ENCODE peak calls at places on chromosomes 3 and 15, in four cellular contexts. W is upper lobe of right lung, R is cardiac muscle cell, E is prostate gland. Q is an unnamed sample. For H3K4me1, the result is how much of the 10 kb centered on the place peaks cover.

GRCh38 chr15:57334257-57334656 is 42.0 kb upstream of the CGNL1 start:
- DNase-seq in W (no peak), R (no peak), E (no peak), Q (peak)

GRCh38 chr15:57477736-57478522 is 101.6 kb downstream of the CGNL1 start:
- DNase-seq in W (no peak), R (no peak), E (no peak), Q (no peak)

GRCh38 chr3:161222662-161223061 is 1.6 kb downstream of the NMD3 start:
- DNase-seq in W (no peak), R (no peak), E (no peak), Q (peak)

GRCh38 chr15:82540984-82541431 is 751 bp upstream of the RPS17 start:
- DNase-seq in W (peak), R (peak), E (no peak), Q (peak)

GRCh38 chr3:73052857-73053256 is 8.6 kb upstream of the EBLN2 start:
- DNase-seq in W (no peak), R (no peak), E (no peak), Q (peak)

GRCh38 chr3:40524571-40525285 is at the start of gene ZNF621:
- DNase-seq in W (peak), R (peak), E (peak), Q (peak)

GRCh38 chr3:21390136-21390535 is 360.9 kb downstream of the ZNF385D start:
- DNase-seq in W (no peak), R (no peak), E (no peak), Q (peak)

GRCh38 chr3:129312021-129312639 is 33.5 kb downstream of the HMCES start:
- DNase-seq in W (no peak), R (no peak), E (no peak), Q (no peak)

GRCh38 chr15:68630205-68630555 is 51.4 kb downstream of the CORO2B start:
- DNase-seq in W (no peak), R (no peak), E (no peak), Q (no peak)

GRCh38 chr15:70023064-70023768 is 74.5 kb downstream of the TLE3 start:
- DNase-seq in W (no peak), R (no peak), E (peak), Q (peak)
- H3K4me1 ChIP-seq in W (under half), R (under half), E (under half), Q (under half)

GRCh38 chr3:12963869-12964712 is 109.1 kb downstream of the IQSEC1 start:
- DNase-seq in W (no peak), R (no peak), E (peak), Q (no peak)

GRCh38 chr3:12966847-12967750 is 106.1 kb downstream of the IQSEC1 start:
- DNase-seq in W (no peak), R (no peak), E (no peak), Q (peak)

GRCh38 chr3:12967751-12968209 is 105.4 kb downstream of the IQSEC1 start:
- DNase-seq in W (peak), R (peak), E (peak), Q (peak)

GRCh38 chr3:12964713-12965612 is 108.3 kb downstream of the IQSEC1 start:
- DNase-seq in W (no peak), R (no peak), E (peak), Q (no peak)

GRCh38 chr3:12965999-12966846 is 107.0 kb downstream of the IQSEC1 start:
- DNase-seq in W (no peak), R (no peak), E (no peak), Q (peak)
- H3K4me1 ChIP-seq in W (half or more), R (under half), E (under half), Q (under half)

GRCh38 chr3:51477360-51477711 is 22.5 kb downstream of the DCAF1 start:
- DNase-seq in W (no peak), R (no peak), E (no peak), Q (no peak)

DNA sequence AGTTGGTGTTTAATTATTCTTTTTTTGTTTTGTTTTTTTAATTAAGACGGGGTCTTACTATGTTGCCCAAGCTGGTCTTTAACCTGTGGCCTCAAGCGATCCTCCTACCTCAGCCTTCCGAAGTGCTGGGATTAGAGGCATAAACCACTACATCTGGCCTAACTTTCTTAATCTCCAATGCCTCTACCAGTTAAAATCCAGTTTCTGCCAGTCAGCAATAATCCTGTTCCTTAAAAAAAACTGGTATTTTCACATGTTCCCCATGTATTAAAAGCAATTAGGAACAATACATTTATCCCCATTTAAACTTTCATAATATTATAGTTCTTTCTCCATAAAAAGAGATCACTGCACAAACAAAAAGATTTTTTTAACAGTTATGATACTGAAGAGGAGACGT is 21.2 kb downstream of the DCAF1 start:
- DNase-seq in W (no peak), R (no peak), E (no peak), Q (no peak)
- H3K4me1 ChIP-seq in W (under half), R (under half), E (under half), Q (under half)

GRCh38 chr15:64009798-64010241 is 36.5 kb downstream of the DAPK2 start:
- DNase-seq in W (no peak), R (no peak), E (no peak), Q (peak)
- H3K4me1 ChIP-seq in W (under half), R (under half), E (under half), Q (under half)

DNA sequence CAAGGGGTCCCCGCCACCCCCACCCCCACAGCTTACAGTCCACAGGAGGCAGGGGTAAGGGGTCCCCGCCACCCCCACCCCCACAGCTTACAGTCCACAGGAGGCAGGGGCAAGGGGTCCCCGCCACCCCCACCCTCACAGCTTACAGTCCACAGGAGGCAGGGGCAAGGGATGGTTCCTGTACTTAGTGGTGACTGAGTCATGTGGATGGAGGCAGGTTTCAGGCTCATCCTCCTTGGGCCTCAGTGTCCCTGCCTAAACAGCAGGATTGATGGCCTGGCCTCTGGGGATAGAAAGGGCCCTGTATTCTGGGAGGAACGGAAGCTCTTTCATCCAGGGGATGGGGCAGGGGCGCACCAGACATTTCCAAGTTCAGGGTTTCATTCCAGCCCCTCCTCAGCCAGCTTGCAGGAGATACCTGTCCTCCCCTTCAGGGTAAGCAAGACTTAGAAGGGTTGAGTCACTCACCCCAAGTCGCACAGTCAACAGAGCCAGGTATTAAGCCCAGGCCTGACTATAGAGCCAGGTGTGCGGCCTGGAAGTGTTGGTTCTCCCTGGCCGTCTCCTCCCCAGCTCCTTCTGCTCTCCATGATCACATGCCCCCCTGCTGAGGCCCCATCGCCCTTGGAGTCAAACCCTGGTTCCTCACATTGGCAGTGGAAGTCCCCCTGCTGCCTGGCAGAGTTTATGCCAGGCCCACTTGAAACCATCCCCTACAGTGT is 12.5 kb downstream of the CSK start:
- DNase-seq in W (no peak), R (no peak), E (no peak), Q (no peak)
- H3K4me1 ChIP-seq in W (under half), R (under half), E (under half), Q (under half)

DNA sequence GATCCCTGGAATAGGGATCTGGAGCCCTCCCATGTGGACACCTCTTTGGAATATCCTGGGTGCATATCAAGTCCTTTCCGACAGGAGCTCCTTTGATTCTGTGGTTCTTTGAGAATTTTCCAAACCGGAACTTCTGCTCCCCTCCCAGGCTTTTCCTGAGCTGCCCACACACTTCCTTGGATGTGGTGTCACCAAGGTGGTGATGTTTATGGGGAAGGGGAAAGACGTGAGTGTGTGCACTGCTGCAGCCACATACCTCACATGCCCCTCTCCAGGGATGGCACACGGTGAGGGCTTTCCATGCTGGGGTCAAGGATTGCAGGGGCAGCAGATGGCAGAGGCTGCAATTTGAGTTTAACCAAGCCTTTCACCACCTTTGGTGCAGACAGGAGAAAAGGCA is 27.9 kb upstream of the PSTPIP1 start:
- DNase-seq in W (no peak), R (no peak), E (no peak), Q (no peak)
- H3K4me1 ChIP-seq in W (under half), R (under half), E (under half), Q (under half)

GRCh38 chr15:45780352-45780751 is 145.5 kb downstream of the SQOR start:
- DNase-seq in W (no peak), R (no peak), E (no peak), Q (no peak)

GRCh38 chr15:45773149-45773548 is 138.3 kb downstream of the SQOR start:
- DNase-seq in W (no peak), R (no peak), E (no peak), Q (no peak)

GRCh38 chr15:45776772-45777171 is 141.9 kb downstream of the SQOR start:
- DNase-seq in W (no peak), R (no peak), E (no peak), Q (no peak)

GRCh38 chr15:45777781-45778180 is 143.0 kb downstream of the SQOR start:
- DNase-seq in W (no peak), R (no peak), E (no peak), Q (no peak)
- H3K4me1 ChIP-seq in W (under half), R (under half), E (under half), Q (under half)

DNA sequence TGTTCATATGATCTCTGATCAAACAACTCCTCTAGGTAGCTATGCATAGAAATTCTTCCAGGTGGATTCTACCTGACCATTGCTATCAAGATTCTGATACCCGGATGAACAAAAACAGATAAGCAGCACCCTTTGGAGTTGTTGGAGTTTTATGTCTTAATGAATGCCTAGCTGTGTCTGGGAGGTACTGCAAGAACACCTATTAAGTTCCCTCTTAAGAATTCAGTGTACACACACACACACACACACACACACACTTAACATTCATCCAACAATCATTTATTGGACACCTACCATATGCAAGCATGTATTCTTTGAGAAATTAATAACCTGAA is 58.1 kb upstream of the FNDC3B start:
- DNase-seq in W (no peak), R (no peak), E (no peak), Q (no peak)
- H3K4me1 ChIP-seq in W (under half), R (under half), E (under half), Q (under half)

Q was measured in GM23248.